ENCODE peak calls at places on chromosomes 12 and 14, in four cellular contexts. H is lower lobe of right lung, X is adrenal gland, F is tibial nerve. S is an unnamed sample.

GRCh38 chr12:6183689-6184441 is 16.3 kb upstream of the CD9 start:
- DNase-seq in H (no peak), F (no peak), X (no peak), S (no peak)

GRCh38 chr12:11768233-11768965 is 118.9 kb downstream of the ETV6 start:
- DNase-seq in X (no peak), H (no peak), F (no peak), S (no peak)

GRCh38 chr12:21607701-21608100 is 3.1 kb upstream of the GYS2 start:
- DNase-seq in X (no peak), H (no peak), F (no peak), S (no peak)

GRCh38 chr12:52201520-52201839 is 9.7 kb upstream of the KRT80 start:
- DNase-seq in F (no peak), H (peak; percentile 8), X (no peak), S (no peak)

GRCh38 chr14:80216818-80217217 is 5.5 kb upstream of the DIO2 start:
- DNase-seq in F (no peak), H (no peak), X (no peak), S (no peak)

GRCh38 chr12:86719381-86719780 is 463.2 kb upstream of the MGAT4C start:
- DNase-seq in X (no peak), H (no peak), F (no peak), S (no peak)

GRCh38 chr14:85483037-85483436 is 46.9 kb upstream of the FLRT2 start:
- DNase-seq in F (no peak), H (no peak), X (no peak), S (no peak)

GRCh38 chr12:49288412-49288853 is 6.5 kb upstream of the PRPH start:
- DNase-seq in X (peak; percentile 43), F (peak; percentile 47), H (no peak), S (no peak)

GRCh38 chr14:95452176-95452889 is 64.1 kb downstream of the SYNE3 start:
- DNase-seq in X (no peak), H (no peak), F (no peak), S (no peak)

GRCh38 chr14:77241955-77242354 is 29.1 kb downstream of the NGB start:
- DNase-seq in F (no peak), H (no peak), X (no peak), S (no peak)

GRCh38 chr14:61051046-61051445 is 70.0 kb downstream of the SLC38A6 start:
- DNase-seq in F (no peak), X (peak; percentile 19), H (peak; percentile 52), S (no peak)

GRCh38 chr14:30243805-30244204 is 315.2 kb upstream of the G2E3 start:
- DNase-seq in F (no peak), X (no peak), H (no peak), S (no peak)

GRCh38 chr14:81927069-81927468 is 393.4 kb upstream of the SEL1L start:
- DNase-seq in H (no peak), X (no peak), F (no peak), S (no peak)

GRCh38 chr12:94980577-94980976 is 22.9 kb downstream of the NDUFA12 start:
- DNase-seq in X (no peak), F (no peak), H (no peak), S (no peak)

GRCh38 chr14:51981218-51981854 is 8.0 kb upstream of the RTRAF start:
- DNase-seq in F (no peak), X (no peak), H (no peak), S (no peak)

GRCh38 chr12:77686760-77687159 is 143.9 kb upstream of the NAV3 start:
- DNase-seq in F (no peak), H (no peak), X (no peak), S (no peak)

GRCh38 chr14:76777721-76778120 is 16.5 kb downstream of the VASH1 start:
- DNase-seq in H (no peak), X (no peak), F (no peak), S (no peak)

GRCh38 chr14:51504626-51505025 is 147.1 kb upstream of the FRMD6 start:
- DNase-seq in F (no peak), H (no peak), X (no peak), S (no peak)

GRCh38 chr12:110252716-110253115 is 28.3 kb upstream of the ATP2A2 start:
- DNase-seq in X (no peak), H (no peak), F (no peak), S (no peak)

GRCh38 chr12:68067762-68068376 is 78.6 kb downstream of the IFNG-AS1 start:
- DNase-seq in F (no peak), X (no peak), H (no peak), S (no peak)

GRCh38 chr12:46948936-46949555 is 123.2 kb upstream of the SLC38A4 start:
- DNase-seq in H (no peak), X (no peak), F (no peak), S (no peak)

GRCh38 chr14:85387181-85387580 is 142.8 kb upstream of the FLRT2 start:
- DNase-seq in F (no peak), H (no peak), X (no peak), S (no peak)

GRCh38 chr14:90332271-90332584 is 487 bp upstream of the NRDE2 start:
- DNase-seq in X (no peak), F (no peak), H (no peak), S (no peak)

GRCh38 chr14:20722016-20722415 is 23.7 kb upstream of the EDDM3A start:
- DNase-seq in X (no peak), F (no peak), H (no peak), S (no peak)

GRCh38 chr14:100132161-100132902 is 27.1 kb downstream of the DEGS2 start:
- DNase-seq in X (no peak), H (no peak), F (no peak), S (no peak)

GRCh38 chr14:48792376-48793024 is 793.7 kb downstream of the RPS29 start:
- DNase-seq in X (no peak), H (no peak), F (no peak), S (no peak)

GRCh38 chr12:78880078-78880477 is 15.5 kb downstream of the SYT1 start:
- DNase-seq in F (no peak), X (no peak), H (no peak), S (no peak)

GRCh38 chr12:69765515-69765914 is 26.9 kb downstream of the RAB3IP start:
- DNase-seq in F (no peak), X (no peak), H (no peak), S (no peak)
- H3K27ac ChIP-seq in F (no peak overlapping the region), X (no peak overlapping the region), H (no peak overlapping the region), S (no peak overlapping the region)

GRCh38 chr12:57234571-57235011 is 5.1 kb downstream of the SHMT2 start:
- DNase-seq in F (no peak), H (peak; percentile 30), X (no peak), S (no peak)
- H3K27ac ChIP-seq in F (peak overlapping the region; percentile 76), H (no peak overlapping the region), X (no peak overlapping the region), S (no peak overlapping the region)

GRCh38 chr12:1692895-1693294 is 2.0 kb downstream of the ADIPOR2 start:
- DNase-seq in X (no peak), H (no peak), F (no peak), S (no peak)
- H3K27ac ChIP-seq in X (no peak overlapping the region), H (no peak overlapping the region), F (peak overlapping the region; percentile 98), S (peak overlapping the region; percentile 44)

GRCh38 chr12:124523071-124523470 is 44.3 kb downstream of the NCOR2 start:
- DNase-seq in F (no peak), H (no peak), X (no peak), S (peak; percentile 50)
- H3K27ac ChIP-seq in F (peak overlapping the region; percentile 78), H (no peak overlapping the region), X (no peak overlapping the region), S (peak overlapping the region; percentile 69)

GRCh38 chr12:119667577-119668314 is at the start of gene PRKAB1:
- DNase-seq in H (peak; percentile 99), F (peak; percentile 86), X (peak; percentile 98), S (peak; percentile 95)
- H3K27ac ChIP-seq in H (peak within 1 kb of the TSS; percentile 96), F (peak within 1 kb of the TSS; percentile 96), X (peak within 1 kb of the TSS; percentile 76), S (peak within 1 kb of the TSS; percentile 82)